ENCODE peak calls at places on chromosome 19, in nine cellular contexts. One of them, this sample, is unnamed.

GRCh38 chr19:43290568-43291359 is 21.4 kb upstream of the PSG9 start:
- DNase-seq in A172: no peak
- DNase-seq in activated T-cell treated with anti-CD3 and anti-CD28 coated beads for 1 hour: no peak
- DNase-seq in T-helper 17 cell: no peak
- DNase-seq in activated effector memory CD4-positive, alpha-beta T cell treated with Interleukin-2 at 50 U/mL for 16 hours: no peak
- DNase-seq in AG04449: no peak
- DNase-seq in GM06990: no peak
- DNase-seq in right lobe of liver: no peak
- DNase-seq in AG04450: no peak
- DNase-seq in this sample: no peak

GRCh38 chr19:15452111-15453047 is 2.6 kb upstream of the WIZ start:
- DNase-seq in activated T-cell treated with anti-CD3 and anti-CD28 coated beads for 1 hour: no peak
- DNase-seq in AG04449: no peak
- DNase-seq in right lobe of liver: peak
- DNase-seq in A172: peak
- DNase-seq in AG04450: peak
- DNase-seq in GM06990: no peak
- DNase-seq in T-helper 17 cell: no peak
- DNase-seq in activated effector memory CD4-positive, alpha-beta T cell treated with Interleukin-2 at 50 U/mL for 16 hours: no peak
- DNase-seq in this sample: no peak

GRCh38 chr19:12052057-12052570 is 647 bp downstream of the ZNF878 start:
- DNase-seq in AG04450: no peak
- DNase-seq in activated T-cell treated with anti-CD3 and anti-CD28 coated beads for 1 hour: no peak
- DNase-seq in A172: no peak
- DNase-seq in activated effector memory CD4-positive, alpha-beta T cell treated with Interleukin-2 at 50 U/mL for 16 hours: no peak
- DNase-seq in AG04449: no peak
- DNase-seq in GM06990: no peak
- DNase-seq in T-helper 17 cell: no peak
- DNase-seq in right lobe of liver: no peak
- DNase-seq in this sample: no peak

GRCh38 chr19:51142119-51142518 is at the start of gene SIGLEC7:
- DNase-seq in AG04450: no peak
- DNase-seq in A172: no peak
- DNase-seq in activated effector memory CD4-positive, alpha-beta T cell treated with Interleukin-2 at 50 U/mL for 16 hours: no peak
- DNase-seq in activated T-cell treated with anti-CD3 and anti-CD28 coated beads for 1 hour: no peak
- DNase-seq in AG04449: no peak
- DNase-seq in T-helper 17 cell: no peak
- DNase-seq in right lobe of liver: no peak
- DNase-seq in GM06990: no peak
- DNase-seq in this sample: no peak

GRCh38 chr19:1266116-1266817 is 2.9 kb upstream of the CIRBP start:
- DNase-seq in T-helper 17 cell: peak
- DNase-seq in activated effector memory CD4-positive, alpha-beta T cell treated with Interleukin-2 at 50 U/mL for 16 hours: peak
- DNase-seq in AG04449: no peak
- DNase-seq in activated T-cell treated with anti-CD3 and anti-CD28 coated beads for 1 hour: peak
- DNase-seq in AG04450: no peak
- DNase-seq in A172: peak
- DNase-seq in right lobe of liver: peak
- DNase-seq in GM06990: peak
- DNase-seq in this sample: no peak

GRCh38 chr19:57241181-57241580 is 749 bp downstream of the ZNF805 start:
- DNase-seq in activated T-cell treated with anti-CD3 and anti-CD28 coated beads for 1 hour: no peak
- DNase-seq in AG04450: no peak
- DNase-seq in GM06990: no peak
- DNase-seq in activated effector memory CD4-positive, alpha-beta T cell treated with Interleukin-2 at 50 U/mL for 16 hours: no peak
- DNase-seq in AG04449: no peak
- DNase-seq in right lobe of liver: no peak
- DNase-seq in T-helper 17 cell: no peak
- DNase-seq in A172: no peak
- DNase-seq in this sample: no peak

GRCh38 chr19:37333457-37333856 is 37.4 kb upstream of the ZNF527 start:
- DNase-seq in A172: peak
- DNase-seq in GM06990: no peak
- DNase-seq in AG04449: no peak
- DNase-seq in T-helper 17 cell: no peak
- DNase-seq in right lobe of liver: no peak
- DNase-seq in activated T-cell treated with anti-CD3 and anti-CD28 coated beads for 1 hour: no peak
- DNase-seq in activated effector memory CD4-positive, alpha-beta T cell treated with Interleukin-2 at 50 U/mL for 16 hours: no peak
- DNase-seq in AG04450: no peak
- DNase-seq in this sample: no peak

GRCh38 chr19:41353466-41354342 is at the start of gene TGFB1:
- DNase-seq in AG04450: peak
- DNase-seq in GM06990: peak
- DNase-seq in T-helper 17 cell: peak
- DNase-seq in right lobe of liver: peak
- DNase-seq in A172: peak
- DNase-seq in AG04449: no peak
- DNase-seq in activated effector memory CD4-positive, alpha-beta T cell treated with Interleukin-2 at 50 U/mL for 16 hours: peak
- DNase-seq in activated T-cell treated with anti-CD3 and anti-CD28 coated beads for 1 hour: peak
- DNase-seq in this sample: no peak

GRCh38 chr19:50718255-50719118 is 1.1 kb downstream of the SHANK1 start:
- DNase-seq in GM06990: no peak
- DNase-seq in T-helper 17 cell: no peak
- DNase-seq in right lobe of liver: no peak
- DNase-seq in AG04450: no peak
- DNase-seq in activated effector memory CD4-positive, alpha-beta T cell treated with Interleukin-2 at 50 U/mL for 16 hours: no peak
- DNase-seq in activated T-cell treated with anti-CD3 and anti-CD28 coated beads for 1 hour: no peak
- DNase-seq in AG04449: no peak
- DNase-seq in A172: no peak
- DNase-seq in this sample: no peak

GRCh38 chr19:53612762-53613526 is 18.9 kb upstream of the DPRX start:
- DNase-seq in right lobe of liver: no peak
- DNase-seq in GM06990: no peak
- DNase-seq in activated T-cell treated with anti-CD3 and anti-CD28 coated beads for 1 hour: no peak
- DNase-seq in AG04449: no peak
- DNase-seq in T-helper 17 cell: no peak
- DNase-seq in AG04450: no peak
- DNase-seq in activated effector memory CD4-positive, alpha-beta T cell treated with Interleukin-2 at 50 U/mL for 16 hours: no peak
- DNase-seq in A172: no peak
- DNase-seq in this sample: peak

GRCh38 chr19:4396949-4397783 is 3.2 kb downstream of the SH3GL1 start:
- DNase-seq in activated effector memory CD4-positive, alpha-beta T cell treated with Interleukin-2 at 50 U/mL for 16 hours: no peak
- DNase-seq in right lobe of liver: peak
- DNase-seq in AG04449: no peak
- DNase-seq in A172: no peak
- DNase-seq in AG04450: no peak
- DNase-seq in GM06990: no peak
- DNase-seq in T-helper 17 cell: no peak
- DNase-seq in activated T-cell treated with anti-CD3 and anti-CD28 coated beads for 1 hour: no peak
- DNase-seq in this sample: no peak

GRCh38 chr19:18657590-18658365 is 20.9 kb downstream of the KLHL26 start:
- DNase-seq in A172: peak
- DNase-seq in AG04450: peak
- DNase-seq in right lobe of liver: no peak
- DNase-seq in AG04449: no peak
- DNase-seq in activated T-cell treated with anti-CD3 and anti-CD28 coated beads for 1 hour: no peak
- DNase-seq in T-helper 17 cell: no peak
- DNase-seq in activated effector memory CD4-positive, alpha-beta T cell treated with Interleukin-2 at 50 U/mL for 16 hours: no peak
- DNase-seq in GM06990: no peak
- DNase-seq in this sample: no peak

GRCh38 chr19:42176990-42177685 is 40.3 kb downstream of the DEDD2 start:
- DNase-seq in GM06990: peak
- DNase-seq in AG04450: peak
- DNase-seq in T-helper 17 cell: peak
- DNase-seq in activated effector memory CD4-positive, alpha-beta T cell treated with Interleukin-2 at 50 U/mL for 16 hours: peak
- DNase-seq in activated T-cell treated with anti-CD3 and anti-CD28 coated beads for 1 hour: peak
- DNase-seq in A172: peak
- DNase-seq in right lobe of liver: no peak
- DNase-seq in AG04449: no peak
- DNase-seq in this sample: no peak

GRCh38 chr19:35911173-35911572 is 3.1 kb upstream of the TYROBP start:
- DNase-seq in T-helper 17 cell: no peak
- DNase-seq in activated effector memory CD4-positive, alpha-beta T cell treated with Interleukin-2 at 50 U/mL for 16 hours: no peak
- DNase-seq in activated T-cell treated with anti-CD3 and anti-CD28 coated beads for 1 hour: no peak
- DNase-seq in GM06990: no peak
- DNase-seq in AG04449: no peak
- DNase-seq in AG04450: no peak
- DNase-seq in A172: no peak
- DNase-seq in right lobe of liver: no peak
- DNase-seq in this sample: no peak

GRCh38 chr19:17539288-17540117 is 15.9 kb upstream of the COLGALT1 start:
- DNase-seq in right lobe of liver: peak
- DNase-seq in AG04450: peak
- DNase-seq in A172: peak
- DNase-seq in AG04449: no peak
- DNase-seq in T-helper 17 cell: peak
- DNase-seq in activated T-cell treated with anti-CD3 and anti-CD28 coated beads for 1 hour: peak
- DNase-seq in activated effector memory CD4-positive, alpha-beta T cell treated with Interleukin-2 at 50 U/mL for 16 hours: peak
- DNase-seq in GM06990: peak
- DNase-seq in this sample: peak

GRCh38 chr19:44608391-44608821 is 5.0 kb upstream of the IGSF23 start:
- DNase-seq in right lobe of liver: no peak
- DNase-seq in AG04449: peak
- DNase-seq in AG04450: no peak
- DNase-seq in activated T-cell treated with anti-CD3 and anti-CD28 coated beads for 1 hour: no peak
- DNase-seq in GM06990: no peak
- DNase-seq in activated effector memory CD4-positive, alpha-beta T cell treated with Interleukin-2 at 50 U/mL for 16 hours: no peak
- DNase-seq in A172: no peak
- DNase-seq in T-helper 17 cell: no peak
- DNase-seq in this sample: no peak

GRCh38 chr19:5934002-5934401 is 19.9 kb downstream of the CAPS start:
- DNase-seq in activated effector memory CD4-positive, alpha-beta T cell treated with Interleukin-2 at 50 U/mL for 16 hours: no peak
- DNase-seq in AG04450: no peak
- DNase-seq in AG04449: no peak
- DNase-seq in right lobe of liver: no peak
- DNase-seq in T-helper 17 cell: no peak
- DNase-seq in A172: no peak
- DNase-seq in activated T-cell treated with anti-CD3 and anti-CD28 coated beads for 1 hour: no peak
- DNase-seq in GM06990: no peak
- DNase-seq in this sample: no peak

GRCh38 chr19:1449467-1450442 is at the start of gene APC2:
- DNase-seq in right lobe of liver: no peak
- DNase-seq in A172: no peak
- DNase-seq in activated T-cell treated with anti-CD3 and anti-CD28 coated beads for 1 hour: no peak
- DNase-seq in T-helper 17 cell: no peak
- DNase-seq in activated effector memory CD4-positive, alpha-beta T cell treated with Interleukin-2 at 50 U/mL for 16 hours: no peak
- DNase-seq in AG04450: no peak
- DNase-seq in GM06990: no peak
- DNase-seq in AG04449: no peak
- DNase-seq in this sample: no peak

GRCh38 chr19:17183858-17184271 is 31.3 kb upstream of the USE1 start:
- DNase-seq in right lobe of liver: no peak
- DNase-seq in activated T-cell treated with anti-CD3 and anti-CD28 coated beads for 1 hour: no peak
- DNase-seq in activated effector memory CD4-positive, alpha-beta T cell treated with Interleukin-2 at 50 U/mL for 16 hours: peak
- DNase-seq in AG04450: no peak
- DNase-seq in AG04449: no peak
- DNase-seq in GM06990: no peak
- DNase-seq in A172: no peak
- DNase-seq in T-helper 17 cell: no peak
- DNase-seq in this sample: no peak

GRCh38 chr19:56221851-56222250 is 19.8 kb downstream of the ZSCAN5C start:
- DNase-seq in T-helper 17 cell: no peak
- DNase-seq in AG04449: no peak
- DNase-seq in right lobe of liver: no peak
- DNase-seq in A172: no peak
- DNase-seq in AG04450: no peak
- DNase-seq in GM06990: no peak
- DNase-seq in activated effector memory CD4-positive, alpha-beta T cell treated with Interleukin-2 at 50 U/mL for 16 hours: no peak
- DNase-seq in activated T-cell treated with anti-CD3 and anti-CD28 coated beads for 1 hour: no peak
- DNase-seq in this sample: no peak

GRCh38 chr19:10784257-10784656 is 51.8 kb downstream of the TMED1 start:
- DNase-seq in T-helper 17 cell: no peak
- DNase-seq in activated effector memory CD4-positive, alpha-beta T cell treated with Interleukin-2 at 50 U/mL for 16 hours: no peak
- DNase-seq in right lobe of liver: no peak
- DNase-seq in AG04449: no peak
- DNase-seq in GM06990: no peak
- DNase-seq in activated T-cell treated with anti-CD3 and anti-CD28 coated beads for 1 hour: no peak
- DNase-seq in AG04450: no peak
- DNase-seq in A172: no peak
- DNase-seq in this sample: no peak

GRCh38 chr19:55453861-55454260 is 7.6 kb downstream of the ISOC2 start:
- DNase-seq in right lobe of liver: no peak
- DNase-seq in GM06990: no peak
- DNase-seq in AG04449: no peak
- DNase-seq in AG04450: no peak
- DNase-seq in T-helper 17 cell: no peak
- DNase-seq in activated T-cell treated with anti-CD3 and anti-CD28 coated beads for 1 hour: no peak
- DNase-seq in A172: no peak
- DNase-seq in activated effector memory CD4-positive, alpha-beta T cell treated with Interleukin-2 at 50 U/mL for 16 hours: no peak
- DNase-seq in this sample: no peak

GRCh38 chr19:4647676-4648644 is 8.6 kb downstream of the TNFAIP8L1 start:
- DNase-seq in activated effector memory CD4-positive, alpha-beta T cell treated with Interleukin-2 at 50 U/mL for 16 hours: no peak
- DNase-seq in T-helper 17 cell: no peak
- DNase-seq in AG04449: no peak
- DNase-seq in AG04450: no peak
- DNase-seq in GM06990: no peak
- DNase-seq in A172: no peak
- DNase-seq in activated T-cell treated with anti-CD3 and anti-CD28 coated beads for 1 hour: no peak
- DNase-seq in right lobe of liver: peak
- DNase-seq in this sample: no peak

GRCh38 chr19:42846597-42846996 is 32.9 kb downstream of the PSG1 start:
- DNase-seq in A172: peak
- DNase-seq in AG04450: no peak
- DNase-seq in T-helper 17 cell: no peak
- DNase-seq in AG04449: no peak
- DNase-seq in GM06990: no peak
- DNase-seq in activated T-cell treated with anti-CD3 and anti-CD28 coated beads for 1 hour: no peak
- DNase-seq in right lobe of liver: no peak
- DNase-seq in activated effector memory CD4-positive, alpha-beta T cell treated with Interleukin-2 at 50 U/mL for 16 hours: no peak
- DNase-seq in this sample: no peak

GRCh38 chr19:50377051-50377441 is 789 bp downstream of the NR1H2 start:
- DNase-seq in AG04449: no peak
- DNase-seq in GM06990: no peak
- DNase-seq in T-helper 17 cell: peak
- DNase-seq in activated effector memory CD4-positive, alpha-beta T cell treated with Interleukin-2 at 50 U/mL for 16 hours: peak
- DNase-seq in activated T-cell treated with anti-CD3 and anti-CD28 coated beads for 1 hour: peak
- DNase-seq in A172: no peak
- DNase-seq in AG04450: no peak
- DNase-seq in right lobe of liver: peak
- DNase-seq in this sample: no peak

GRCh38 chr19:31139871-31140505 is 209.2 kb downstream of the TSHZ3 start:
- DNase-seq in activated effector memory CD4-positive, alpha-beta T cell treated with Interleukin-2 at 50 U/mL for 16 hours: no peak
- DNase-seq in activated T-cell treated with anti-CD3 and anti-CD28 coated beads for 1 hour: no peak
- DNase-seq in A172: peak
- DNase-seq in AG04449: peak
- DNase-seq in GM06990: no peak
- DNase-seq in T-helper 17 cell: no peak
- DNase-seq in right lobe of liver: no peak
- DNase-seq in AG04450: peak
- DNase-seq in this sample: no peak

GRCh38 chr19:4031420-4031819 is 23.9 kb downstream of the PIAS4 start:
- DNase-seq in T-helper 17 cell: no peak
- DNase-seq in AG04450: no peak
- DNase-seq in right lobe of liver: no peak
- DNase-seq in activated T-cell treated with anti-CD3 and anti-CD28 coated beads for 1 hour: no peak
- DNase-seq in activated effector memory CD4-positive, alpha-beta T cell treated with Interleukin-2 at 50 U/mL for 16 hours: no peak
- DNase-seq in A172: no peak
- DNase-seq in GM06990: no peak
- DNase-seq in AG04449: no peak
- DNase-seq in this sample: no peak

GRCh38 chr19:1173160-1173844 is 766 bp downstream of the SBNO2 start:
- DNase-seq in AG04449: no peak
- DNase-seq in right lobe of liver: peak
- DNase-seq in AG04450: no peak
- DNase-seq in GM06990: no peak
- DNase-seq in A172: no peak
- DNase-seq in activated T-cell treated with anti-CD3 and anti-CD28 coated beads for 1 hour: no peak
- DNase-seq in T-helper 17 cell: no peak
- DNase-seq in activated effector memory CD4-positive, alpha-beta T cell treated with Interleukin-2 at 50 U/mL for 16 hours: no peak
- DNase-seq in this sample: no peak

GRCh38 chr19:47644743-47645499 is 36.0 kb downstream of the BICRA start:
- DNase-seq in activated effector memory CD4-positive, alpha-beta T cell treated with Interleukin-2 at 50 U/mL for 16 hours: no peak
- DNase-seq in GM06990: no peak
- DNase-seq in AG04450: no peak
- DNase-seq in AG04449: no peak
- DNase-seq in right lobe of liver: no peak
- DNase-seq in activated T-cell treated with anti-CD3 and anti-CD28 coated beads for 1 hour: no peak
- DNase-seq in T-helper 17 cell: no peak
- DNase-seq in A172: no peak
- DNase-seq in this sample: no peak

GRCh38 chr19:19554074-19555023 is 16.3 kb downstream of the CILP2 start:
- DNase-seq in activated effector memory CD4-positive, alpha-beta T cell treated with Interleukin-2 at 50 U/mL for 16 hours: peak
- DNase-seq in GM06990: no peak
- DNase-seq in activated T-cell treated with anti-CD3 and anti-CD28 coated beads for 1 hour: peak
- DNase-seq in A172: peak
- DNase-seq in AG04450: no peak
- DNase-seq in right lobe of liver: no peak
- DNase-seq in T-helper 17 cell: peak
- DNase-seq in AG04449: no peak
- DNase-seq in this sample: no peak

GRCh38 chr19:21568816-21569496 is 63.6 kb downstream of the ZNF429 start:
- DNase-seq in right lobe of liver: peak
- DNase-seq in activated T-cell treated with anti-CD3 and anti-CD28 coated beads for 1 hour: peak
- DNase-seq in GM06990: no peak
- DNase-seq in T-helper 17 cell: peak
- DNase-seq in AG04449: no peak
- DNase-seq in activated effector memory CD4-positive, alpha-beta T cell treated with Interleukin-2 at 50 U/mL for 16 hours: peak
- DNase-seq in A172: no peak
- DNase-seq in AG04450: no peak
- DNase-seq in this sample: peak

This sample was measured in LNCaP clone FGC.